ENCODE peak calls at places on chromosomes 6 and 20, in seven cellular contexts. T is esophagus muscularis mucosa, W is prostate gland, B is sigmoid colon, O is HCT116, J is stomach, G is GM12878. V is an unnamed sample.
A peak's percentile ranks its signal among the peaks of the same experiment; 100 is the strongest.

GRCh38 chr20:46325788-46326472 is 17.6 kb upstream of the CDH22 start:
- DNase-seq in T (no peak), O (no peak), W (no peak), B (no peak), G (no peak), J (no peak), V (no peak)

GRCh38 chr20:25496968-25497401 is 88.3 kb downstream of the NINL start:
- DNase-seq in W (peak; percentile 60), O (no peak), T (no peak), J (no peak), G (no peak), B (no peak), V (no peak)

GRCh38 chr6:168169624-168170023 is 90.6 kb upstream of the FRMD1 start:
- DNase-seq in W (no peak), G (no peak), O (no peak), J (no peak), T (no peak), B (no peak), V (peak; percentile 13)

GRCh38 chr6:11196511-11197174 is 35.8 kb downstream of the NEDD9 start:
- DNase-seq in J (no peak), T (no peak), O (no peak), B (no peak), W (no peak), G (no peak), V (no peak)

GRCh38 chr6:152863618-152864326 is 113.2 kb downstream of the VIP start:
- DNase-seq in O (peak; percentile 65), J (peak; percentile 63), W (peak; percentile 69), B (no peak), T (no peak), G (peak; percentile 8), V (no peak)

GRCh38 chr20:52889225-52889624 is 82.9 kb upstream of the TSHZ2 start:
- DNase-seq in B (no peak), J (no peak), W (no peak), O (no peak), T (no peak), G (no peak), V (no peak)

GRCh38 chr20:22180244-22180643 is 404.1 kb downstream of the FOXA2 start:
- DNase-seq in W (no peak), B (no peak), G (no peak), O (no peak), T (no peak), J (no peak), V (no peak)

GRCh38 chr6:106981901-106982300 is 7.4 kb upstream of the CD24 start:
- DNase-seq in B (no peak), W (no peak), J (no peak), O (no peak), G (no peak), T (no peak), V (no peak)

GRCh38 chr6:152068622-152069261 is 261.3 kb downstream of the ESR1 start:
- DNase-seq in G (no peak), J (no peak), B (no peak), W (no peak), T (no peak), O (no peak), V (no peak)

GRCh38 chr20:24580006-24580405 is 110.6 kb downstream of the SYNDIG1 start:
- DNase-seq in J (no peak), W (no peak), T (no peak), O (no peak), G (no peak), B (no peak), V (no peak)

GRCh38 chr6:293185-294174 is 1.2 kb downstream of the DUSP22 start:
- DNase-seq in T (peak; percentile 93), G (no peak), J (no peak), W (no peak), B (peak; percentile 82), O (no peak), V (peak; percentile 89)

GRCh38 chr6:297571-298232 is 5.4 kb downstream of the DUSP22 start:
- DNase-seq in W (no peak), T (no peak), B (no peak), J (no peak), O (no peak), G (no peak), V (peak; percentile 49)

GRCh38 chr6:292506-293184 is 358 bp downstream of the DUSP22 start:
- DNase-seq in W (peak; percentile 61), O (no peak), T (peak; percentile 96), G (peak; percentile 93), B (peak; percentile 86), J (peak; percentile 79), V (peak; percentile 90)

GRCh38 chr6:296151-297122 is 4.2 kb downstream of the DUSP22 start:
- DNase-seq in B (peak; percentile 72), J (no peak), G (peak; percentile 92), O (no peak), W (no peak), T (peak; percentile 92), V (no peak)

DNA sequence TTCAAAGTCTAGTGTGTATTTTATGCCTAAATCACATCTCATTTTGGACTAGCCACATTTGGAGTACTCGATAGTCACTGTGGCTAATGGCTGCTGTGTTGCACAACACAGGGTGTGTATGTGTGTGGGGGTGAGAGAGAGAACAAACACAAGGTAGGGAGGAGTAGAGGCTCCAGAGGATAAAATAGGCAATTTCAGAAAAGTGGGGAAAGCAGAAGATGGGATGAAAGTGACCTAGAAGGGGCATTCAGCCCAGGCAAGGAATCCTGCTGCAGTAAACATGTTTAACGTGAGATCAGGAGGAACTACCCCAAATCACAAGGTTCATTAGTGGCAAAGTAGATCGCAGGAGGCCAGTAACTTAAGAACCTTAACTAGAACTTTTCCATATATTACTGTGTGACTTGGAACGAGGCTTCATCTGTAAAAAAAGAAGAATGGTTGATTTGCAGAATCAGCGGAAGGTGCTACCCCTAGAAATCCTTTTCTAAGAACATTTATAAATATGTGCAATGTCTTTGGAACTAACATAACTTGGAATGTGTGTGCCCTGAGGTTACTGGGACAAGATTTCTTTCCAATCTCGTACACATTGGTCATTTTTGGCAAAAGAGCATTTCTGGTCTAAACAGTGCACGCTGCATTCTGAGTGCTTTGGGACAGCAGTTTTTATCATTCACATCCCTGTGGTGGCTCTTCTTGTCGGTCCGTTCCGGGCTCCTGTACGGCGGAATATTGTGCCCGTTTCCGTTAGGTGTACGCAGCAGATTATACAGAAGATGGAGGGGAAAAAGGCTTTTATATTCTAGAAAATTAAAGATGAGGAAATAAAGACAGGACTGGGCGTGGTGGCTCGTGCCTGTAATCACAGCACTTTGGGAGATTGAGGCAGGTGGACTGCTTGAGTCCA is 2.6 kb downstream of the DUSP22 start:
- DNase-seq in G (no peak), B (no peak), J (no peak), O (no peak), W (no peak), T (peak; percentile 70), V (peak; percentile 49)
- TF ChIP-seq POLR2A in G (no peak), B (no peak), J (no peak), O (no peak), W (no peak), T (no peak), V (no peak)

DNA sequence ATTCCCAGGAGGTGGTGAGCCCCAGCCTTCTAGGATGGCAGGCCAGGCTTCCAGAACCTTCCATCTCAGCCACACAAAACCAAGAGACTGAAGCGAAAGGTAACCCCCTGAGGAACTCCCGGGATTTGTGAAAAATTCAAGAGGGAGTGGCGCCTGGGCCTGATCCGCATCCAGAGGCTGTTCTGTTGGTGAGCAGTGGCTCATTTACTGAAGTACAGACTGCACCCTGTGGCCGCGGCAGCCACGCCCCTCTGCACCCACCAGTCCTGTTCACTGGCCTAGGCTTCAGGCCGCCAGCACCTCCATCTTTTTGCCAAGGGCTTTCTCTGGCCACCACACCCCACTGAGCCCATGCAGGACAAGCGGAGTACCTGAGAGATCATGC is 79.1 kb upstream of the PTPN1 start:
- DNase-seq in G (no peak), J (no peak), W (peak; percentile 56), B (no peak), T (no peak), O (no peak), V (no peak)
- TF ChIP-seq POLR2AphosphoS5 in G (no peak), J (no peak), W (no peak), B (no peak), T (no peak), O (no peak), V (no peak)

DNA sequence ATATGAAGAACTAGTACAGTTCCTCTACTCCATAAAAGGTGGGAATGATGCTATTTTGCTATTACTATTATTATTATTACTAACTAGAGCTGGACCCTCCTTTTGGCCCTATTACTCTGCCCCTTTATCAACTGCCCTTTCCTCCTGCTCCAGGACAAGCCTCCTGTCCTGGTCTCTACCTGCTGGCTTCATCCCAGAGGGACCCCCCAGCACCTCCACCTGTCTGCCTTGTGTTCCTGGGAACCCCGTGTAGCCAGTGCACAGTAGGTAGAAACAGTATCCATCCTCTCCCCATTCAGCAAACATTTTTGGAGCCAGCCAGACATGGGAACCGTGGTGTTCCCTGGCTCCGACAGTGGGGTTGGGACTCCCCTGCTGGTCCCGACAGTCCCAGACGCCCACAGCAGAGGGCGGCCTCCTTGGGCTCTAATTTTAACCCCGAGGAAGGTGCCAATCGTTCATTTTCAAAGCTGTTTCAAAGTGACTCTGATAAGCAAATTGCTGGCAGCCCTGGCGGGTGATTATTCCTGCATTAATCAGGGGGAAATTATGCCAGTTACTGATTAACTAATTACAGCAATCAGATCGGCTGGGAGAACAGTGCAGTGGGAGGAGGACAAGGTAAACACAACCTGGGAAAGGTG is 44.2 kb upstream of the MDGA1 start:
- DNase-seq in O (no peak), J (peak; percentile 89), G (no peak), W (no peak), B (no peak), T (no peak), V (no peak)
- H3K4me3 ChIP-seq in O (no peak overlapping the region), J (no peak overlapping the region), G (no peak overlapping the region), W (no peak overlapping the region), B (no peak overlapping the region), T (no peak overlapping the region), V (no peak overlapping the region)

DNA sequence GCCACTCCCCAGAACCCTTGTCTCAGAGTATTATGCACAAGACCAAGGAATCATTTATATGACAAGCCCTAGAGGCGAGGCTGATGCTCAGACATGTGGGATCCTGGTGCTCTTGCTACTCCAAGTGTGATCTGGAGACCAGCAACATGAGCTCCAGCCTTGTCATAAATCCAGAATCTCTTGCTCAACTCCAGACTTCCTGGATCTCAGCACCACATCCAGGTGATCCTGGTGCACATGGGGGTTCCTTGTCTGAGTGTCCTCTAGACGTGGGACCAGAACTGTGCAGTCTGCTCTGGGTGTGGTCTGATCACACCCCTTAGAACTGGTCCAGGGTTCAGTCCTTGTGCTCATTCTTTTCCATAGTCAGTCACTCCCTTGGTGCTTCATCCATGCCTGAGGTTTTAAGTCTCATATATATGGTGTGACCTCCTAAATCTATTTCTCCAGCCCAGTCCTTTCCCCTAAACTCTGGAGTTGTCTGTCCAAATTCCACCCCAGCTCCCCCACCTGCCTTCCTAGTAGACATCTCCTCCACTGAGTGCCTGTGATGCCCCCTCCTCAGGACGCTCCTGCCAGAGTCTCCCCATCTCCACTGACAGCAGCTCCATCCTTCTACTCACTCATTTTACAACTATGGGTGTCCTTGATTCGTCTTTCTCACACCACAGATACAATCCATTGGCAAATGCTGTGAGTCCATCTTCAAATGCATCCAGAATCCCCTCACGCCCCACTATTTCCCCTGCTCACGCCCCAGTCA is 5.1 kb downstream of the HLA-B start:
- DNase-seq in G (no peak), B (no peak), T (peak; percentile 91), W (no peak), O (no peak), J (no peak), V (no peak)
- TF ChIP-seq POLR2A in G (peak; percentile 47), B (no peak), T (no peak), W (no peak), O (no peak), J (no peak), V (no peak)